ENCODE peak calls at places on chromosomes 4 and X, in nine cellular contexts. J is dermis blood vessel endothelial cell; H is effector memory CD4-positive, alpha-beta T cell; Q is effector CD4-positive, alpha-beta T cell; V is esophagus muscularis mucosa; W is smooth muscle cell of the brain vasculature; Z is HT-29; B is occipital lobe; G is right cardiac atrium. S is an unnamed sample.

GRCh38 chrX:106341823-106342222 is 173.7 kb downstream of the PWWP3B start:
- DNase-seq in Z (no peak), W (no peak), H (no peak), G (no peak), V (no peak), J (no peak), B (no peak), Q (no peak), S (no peak)

GRCh38 chrX:130769835-130770234 is 133.2 kb downstream of the ENOX2 start:
- DNase-seq in Q (no peak), Z (no peak), H (no peak), J (no peak), G (no peak), V (no peak), W (no peak), B (no peak), S (peak)

GRCh38 chrX:18654873-18655836 is 16.8 kb downstream of the RS1 start:
- DNase-seq in Z (no peak), B (no peak), Q (no peak), W (no peak), G (no peak), H (no peak), J (no peak), V (no peak), S (peak)

GRCh38 chr4:176920694-176921093 is 128.0 kb upstream of the VEGFC start:
- DNase-seq in J (peak), B (no peak), Q (no peak), G (no peak), W (no peak), Z (no peak), H (no peak), V (no peak), S (peak)

GRCh38 chr4:126899382-126899801 is 733.4 kb upstream of the INTU start:
- DNase-seq in B (no peak), J (no peak), V (no peak), Q (no peak), H (no peak), G (peak), Z (no peak), W (no peak), S (peak)

GRCh38 chr4:174746710-174747109 is 82.3 kb downstream of the GLRA3 start:
- DNase-seq in G (no peak), H (no peak), W (no peak), J (no peak), V (no peak), Z (no peak), B (no peak), Q (no peak), S (no peak)

GRCh38 chr4:102420563-102421221 is 75.4 kb upstream of the SLC39A8 start:
- DNase-seq in G (no peak), H (no peak), Q (no peak), Z (peak), B (no peak), V (no peak), W (no peak), J (peak), S (peak)

GRCh38 chrX:111095974-111096870 is at the start of gene PAK3:
- DNase-seq in J (peak), H (peak), G (peak), V (no peak), W (no peak), Q (peak), Z (no peak), B (peak), S (peak)

GRCh38 chr4:7190668-7191545 is 1.4 kb upstream of the SORCS2 start:
- DNase-seq in J (no peak), G (no peak), Q (no peak), H (no peak), B (no peak), V (no peak), W (no peak), Z (no peak), S (no peak)

GRCh38 chr4:3387943-3388348 is 53.8 kb upstream of the HGFAC start:
- DNase-seq in H (no peak), G (peak), J (peak), W (no peak), B (no peak), V (peak), Z (no peak), Q (no peak), S (peak)

GRCh38 chr4:99087887-99088484 is 602 bp downstream of the ADH5 start:
- DNase-seq in V (peak), J (peak), W (no peak), Z (peak), B (peak), G (peak), H (no peak), Q (peak), S (peak)

GRCh38 chr4:27084685-27085356 is 224.2 kb downstream of the STIM2 start:
- DNase-seq in W (no peak), B (peak), G (peak), H (no peak), V (no peak), Z (peak), Q (no peak), J (peak), S (peak)

GRCh38 chr4:24248674-24249644 is 335.4 kb downstream of the DHX15 start:
- DNase-seq in H (no peak), Q (no peak), W (no peak), J (no peak), V (no peak), G (peak), B (no peak), Z (no peak), S (no peak)

GRCh38 chr4:3301450-3302163 is 8.8 kb downstream of the RGS12 start:
- DNase-seq in Q (no peak), G (no peak), J (no peak), V (no peak), W (no peak), H (no peak), B (no peak), Z (no peak), S (no peak)

GRCh38 chrX:130110379-130111219 is at the start of gene ELF4:
- DNase-seq in Z (peak), W (no peak), Q (peak), B (no peak), V (no peak), G (no peak), H (peak), J (peak), S (peak)